ENCODE peak calls at places on chromosomes 2 and 18, in seven cellular contexts. Y is MM.1S; S is AG04450; T is mucosa of gallbladder; E is thoracic aorta; A is effector memory CD8-positive, alpha-beta T cell; N is psoas muscle. F is an unnamed sample.

GRCh38 chr2:41970898-41971660 is 76.7 kb upstream of the PKDCC start:
- DNase-seq in A (no peak), S (no peak), Y (no peak), E (no peak), N (no peak), T (no peak), F (no peak)

GRCh38 chr2:17965196-17965595 is 86.7 kb downstream of the KCNS3 start:
- DNase-seq in Y (no peak), S (no peak), T (no peak), A (no peak), N (no peak), E (no peak), F (no peak)

GRCh38 chr2:144014108-144014507 is 505.8 kb downstream of the ZEB2 start:
- DNase-seq in Y (no peak), A (no peak), E (no peak), S (no peak), T (no peak), N (no peak), F (no peak)

GRCh38 chr18:74511823-74512222 is 15.7 kb downstream of the CNDP2 start:
- DNase-seq in A (no peak), Y (no peak), S (no peak), T (no peak), E (no peak), N (no peak), F (no peak)

GRCh38 chr2:240819404-240820013 is 510 bp downstream of the KIF1A start:
- DNase-seq in T (no peak), A (no peak), Y (no peak), S (no peak), N (no peak), E (no peak), F (no peak)

GRCh38 chr2:64348386-64349142 is 105.4 kb upstream of the LGALSL start:
- DNase-seq in N (no peak), S (no peak), A (no peak), T (no peak), Y (no peak), E (no peak), F (no peak)

GRCh38 chr2:13481201-13481600 is 764.5 kb downstream of the TRIB2 start:
- DNase-seq in Y (no peak), S (no peak), T (no peak), A (no peak), E (no peak), N (no peak), F (no peak)

GRCh38 chr2:55732854-55733253 is 39.2 kb upstream of the PNPT1 start:
- DNase-seq in S (no peak), T (peak; percentile 38), E (no peak), N (no peak), Y (no peak), A (no peak), F (no peak)

GRCh38 chr2:46311651-46312223 is 14.5 kb downstream of the EPAS1 start:
- DNase-seq in T (no peak), A (no peak), S (no peak), N (no peak), E (no peak), Y (no peak), F (no peak)

GRCh38 chr2:79591281-79591680 is 78.4 kb downstream of the CTNNA2 start:
- DNase-seq in A (no peak), S (no peak), N (no peak), Y (no peak), T (no peak), E (no peak), F (no peak)

GRCh38 chr2:129490666-129491065 is 488.8 kb upstream of the RAB6C start:
- DNase-seq in T (no peak), E (no peak), S (no peak), Y (no peak), N (no peak), A (no peak), F (no peak)

GRCh38 chr2:223026357-223027110 is 25.5 kb upstream of the KCNE4 start:
- DNase-seq in Y (no peak), T (no peak), N (no peak), S (no peak), A (no peak), E (no peak), F (no peak)

GRCh38 chr2:105403785-105404698 is 5.2 kb upstream of the FHL2 start:
- DNase-seq in Y (no peak), A (no peak), S (peak; percentile 62), E (no peak), T (no peak), N (no peak), F (no peak)

GRCh38 chr2:170737406-170737805 is 22.3 kb downstream of the SP5 start:
- DNase-seq in S (no peak), T (no peak), A (no peak), E (no peak), N (no peak), Y (no peak), F (no peak)

GRCh38 chr2:73516033-73516432 is 126.2 kb downstream of the NAT8 start:
- DNase-seq in A (no peak), S (no peak), N (no peak), T (no peak), E (no peak), Y (no peak), F (no peak)

GRCh38 chr2:29304399-29304798 is 189.2 kb downstream of the CLIP4 start:
- DNase-seq in A (no peak), Y (no peak), E (no peak), S (no peak), T (no peak), N (no peak), F (no peak)

GRCh38 chr2:172313715-172314341 is 113.6 kb upstream of the ITGA6 start:
- DNase-seq in E (no peak), N (no peak), S (no peak), Y (no peak), T (no peak), A (no peak), F (no peak)

GRCh38 chr2:122018736-122019135 is 263.3 kb downstream of the TSN start:
- DNase-seq in T (no peak), Y (no peak), S (no peak), E (no peak), N (no peak), A (no peak), F (no peak)

F was measured in activated T-cell treated with anti-CD3 and anti-CD28 coated beads, Interleukin-2, amount 50 U/mL, for 48 hours.